ENCODE peak calls at places on chromosome 2, in ten cellular contexts. G is foreskin fibroblast; I is OCI-LY7; Y is astrocyte; X is IMR-90; N is fibroblast of villous mesenchyme; Q is aorta; P is Peyer's patch; B is fibroblast of lung; O is CD8-positive, alpha-beta T cell. J is an unnamed sample.

GRCh38 chr2:208039661-208040060 is 14.3 kb upstream of the PLEKHM3 start:
- DNase-seq in O (no peak), I (no peak), G (peak; percentile 20), N (no peak), Y (peak; percentile 32), X (no peak), B (peak; percentile 46), P (no peak), Q (no peak), J (no peak)

GRCh38 chr2:47321006-47321405 is 82.0 kb upstream of the MSH2 start:
- DNase-seq in Y (no peak), O (no peak), X (no peak), G (no peak), N (no peak), Q (no peak), B (no peak), P (no peak), I (no peak), J (no peak)

GRCh38 chr2:20584045-20584636 is 66.8 kb downstream of the HS1BP3 start:
- DNase-seq in N (no peak), Q (no peak), X (no peak), I (no peak), Y (no peak), P (no peak), B (no peak), O (no peak), G (peak; percentile 91), J (no peak)

GRCh38 chr2:5007596-5007995 is 684.6 kb upstream of the SOX11 start:
- DNase-seq in I (no peak), O (no peak), Q (no peak), X (no peak), P (no peak), B (no peak), G (no peak), Y (no peak), N (no peak), J (no peak)

GRCh38 chr2:42961948-42962347 is 169.6 kb upstream of the HAAO start:
- DNase-seq in G (no peak), N (no peak), P (no peak), B (no peak), O (no peak), I (no peak), Q (no peak), X (no peak), Y (no peak), J (no peak)

GRCh38 chr2:26185304-26185928 is 12.5 kb downstream of the GAREM2 start:
- DNase-seq in Q (no peak), B (no peak), Y (no peak), P (no peak), O (no peak), G (no peak), X (no peak), N (peak; percentile 17), I (no peak), J (no peak)

GRCh38 chr2:47195149-47195548 is 40.0 kb upstream of the STPG4 start:
- DNase-seq in I (no peak), P (no peak), Y (peak; percentile 32), B (peak; percentile 54), G (peak; percentile 80), X (no peak), N (peak; percentile 41), Q (no peak), O (no peak), J (no peak)

GRCh38 chr2:214808481-214808931 is 977 bp downstream of the BARD1 start:
- DNase-seq in X (no peak), G (peak; percentile 11), O (no peak), Q (no peak), B (no peak), N (no peak), P (no peak), Y (no peak), I (peak; percentile 8), J (no peak)

GRCh38 chr2:74026674-74027294 is 42.1 kb downstream of the TET3 start:
- DNase-seq in Q (no peak), B (no peak), G (no peak), P (no peak), X (no peak), O (no peak), I (no peak), N (no peak), Y (no peak), J (no peak)

GRCh38 chr2:196584903-196585302 is 54.6 kb upstream of the CCDC150 start:
- DNase-seq in Q (no peak), P (no peak), G (no peak), I (no peak), B (no peak), X (no peak), N (no peak), O (no peak), Y (no peak), J (no peak)

GRCh38 chr2:67436221-67436620 is 39.1 kb downstream of the ETAA1 start:
- DNase-seq in O (no peak), P (no peak), G (peak; percentile 40), Y (peak; percentile 11), Q (no peak), N (peak; percentile 51), I (no peak), B (peak; percentile 19), X (no peak), J (no peak)

GRCh38 chr2:134359367-134360081 is 105.7 kb downstream of the MGAT5 start:
- DNase-seq in B (peak; percentile 35), X (peak; percentile 59), N (peak; percentile 92), O (no peak), P (no peak), G (no peak), Q (no peak), I (no peak), Y (peak; percentile 25), J (no peak)

GRCh38 chr2:220127311-220127710 is 499.9 kb downstream of the SLC4A3 start:
- DNase-seq in X (no peak), O (no peak), G (no peak), Y (no peak), P (no peak), B (no peak), N (no peak), Q (no peak), I (no peak), J (no peak)

GRCh38 chr2:103293266-103293583 is 531.4 kb downstream of the TMEM182 start:
- DNase-seq in O (no peak), X (no peak), Y (no peak), N (no peak), Q (no peak), G (no peak), B (no peak), P (no peak), I (no peak), J (no peak)
- H3K4me3 ChIP-seq in O (no peak overlapping the region), X (no peak overlapping the region), Y (peak overlapping the region; percentile 25), N (no peak overlapping the region), Q (no peak overlapping the region), G (no peak overlapping the region), B (no peak overlapping the region), P (no peak overlapping the region), I (no peak overlapping the region), J (no peak overlapping the region)

GRCh38 chr2:233940376-233941276 is 23.5 kb downstream of the TRPM8 start:
- DNase-seq in O (no peak), N (no peak), Y (no peak), B (no peak), X (no peak), I (no peak), Q (no peak), G (no peak), P (no peak), J (no peak)

GRCh38 chr2:233936089-233936488 is 18.9 kb downstream of the TRPM8 start:
- DNase-seq in I (no peak), O (no peak), G (no peak), X (no peak), B (no peak), Y (no peak), N (no peak), Q (no peak), P (no peak), J (no peak)

GRCh38 chr2:233938676-233939370 is 21.6 kb downstream of the TRPM8 start:
- DNase-seq in Q (no peak), X (no peak), Y (no peak), G (peak; percentile 12), I (no peak), P (no peak), N (no peak), B (no peak), O (no peak), J (no peak)

GRCh38 chr2:233934524-233934923 is 17.4 kb downstream of the TRPM8 start:
- DNase-seq in Y (no peak), X (no peak), P (no peak), B (no peak), O (no peak), N (no peak), Q (no peak), I (no peak), G (no peak), J (no peak)

GRCh38 chr2:233935426-233935825 is 18.3 kb downstream of the TRPM8 start:
- DNase-seq in G (no peak), P (no peak), X (no peak), N (no peak), I (no peak), Y (no peak), Q (no peak), B (no peak), O (no peak), J (no peak)
- H3K4me3 ChIP-seq in G (no peak overlapping the region), P (no peak overlapping the region), X (no peak overlapping the region), N (no peak overlapping the region), I (no peak overlapping the region), Y (no peak overlapping the region), Q (no peak overlapping the region), B (no peak overlapping the region), O (no peak overlapping the region), J (no peak overlapping the region)

GRCh38 chr2:18987592-18988073 is 370.8 kb downstream of the OSR1 start:
- DNase-seq in P (peak; percentile 17), Q (peak; percentile 81), B (peak; percentile 94), Y (peak; percentile 91), G (peak; percentile 98), I (no peak), X (peak; percentile 95), O (no peak), N (peak; percentile 93), J (peak; percentile 83)

GRCh38 chr2:18987021-18987420 is 371.4 kb downstream of the OSR1 start:
- DNase-seq in I (no peak), B (peak; percentile 80), X (peak; percentile 23), Y (peak; percentile 77), G (no peak), N (peak; percentile 42), O (no peak), Q (no peak), P (no peak), J (no peak)

GRCh38 chr2:18993756-18994155 is 364.7 kb downstream of the OSR1 start:
- DNase-seq in N (peak; percentile 39), X (no peak), B (no peak), I (no peak), Y (no peak), G (peak; percentile 59), P (no peak), Q (no peak), O (no peak), J (peak; percentile 57)

GRCh38 chr2:18988557-18989232 is 369.7 kb downstream of the OSR1 start:
- DNase-seq in G (peak; percentile 35), Q (no peak), O (no peak), N (no peak), X (peak; percentile 17), P (no peak), I (no peak), B (peak; percentile 13), Y (peak; percentile 3), J (no peak)

GRCh38 chr2:18991177-18992168 is 366.9 kb downstream of the OSR1 start:
- DNase-seq in P (no peak), B (peak; percentile 92), O (no peak), N (peak; percentile 63), Y (peak; percentile 90), X (peak; percentile 78), I (no peak), Q (peak; percentile 62), G (peak; percentile 82), J (peak; percentile 89)
- H3K4me3 ChIP-seq in P (no peak overlapping the region), B (no peak overlapping the region), O (no peak overlapping the region), N (no peak overlapping the region), Y (no peak overlapping the region), X (no peak overlapping the region), I (no peak overlapping the region), Q (no peak overlapping the region), G (no peak overlapping the region), J (no peak overlapping the region)

GRCh38 chr2:228698963-228699362 is 517.5 kb upstream of the SPHKAP start:
- DNase-seq in P (no peak), G (no peak), I (no peak), B (no peak), Q (no peak), O (no peak), Y (no peak), X (no peak), N (no peak), J (no peak)
- H3K4me3 ChIP-seq in P (no peak overlapping the region), G (no peak overlapping the region), I (no peak overlapping the region), B (no peak overlapping the region), Q (no peak overlapping the region), O (no peak overlapping the region), Y (no peak overlapping the region), X (no peak overlapping the region), N (no peak overlapping the region), J (no peak overlapping the region)